ENCODE peak calls at places on chromosomes 2 and 18, in nine cellular contexts. One of them, this sample, is unnamed.

GRCh38 chr18:73153271-73153670 is 285.5 kb upstream of the NETO1 start:
- DNase-seq in adrenal gland: no peak
- DNase-seq in AG04449: no peak
- DNase-seq in aorta: no peak
- DNase-seq in BJ: no peak
- DNase-seq in foreskin fibroblast: peak; percentile 60
- DNase-seq in lung: no peak
- DNase-seq in right lobe of liver: no peak
- DNase-seq in HepG2: no peak
- DNase-seq in this sample: peak; percentile 1

GRCh38 chr2:70861774-70862644 is 26.4 kb upstream of the CD207 start:
- DNase-seq in AG04449: no peak
- DNase-seq in aorta: peak; percentile 91
- DNase-seq in foreskin fibroblast: peak; percentile 87
- DNase-seq in right lobe of liver: peak; percentile 76
- DNase-seq in BJ: peak; percentile 13
- DNase-seq in HepG2: peak; percentile 76
- DNase-seq in adrenal gland: peak; percentile 91
- DNase-seq in lung: peak; percentile 77
- DNase-seq in this sample: no peak

GRCh38 chr18:48222118-48222517 is 187.1 kb downstream of the ZBTB7C start:
- DNase-seq in right lobe of liver: peak; percentile 72
- DNase-seq in adrenal gland: peak; percentile 88
- DNase-seq in AG04449: no peak
- DNase-seq in foreskin fibroblast: peak; percentile 12
- DNase-seq in HepG2: peak; percentile 10
- DNase-seq in BJ: no peak
- DNase-seq in lung: peak; percentile 71
- DNase-seq in aorta: no peak
- DNase-seq in this sample: peak; percentile 6

GRCh38 chr2:50529600-50530218 is 502.2 kb downstream of the NRXN1 start:
- DNase-seq in HepG2: peak; percentile 48
- DNase-seq in right lobe of liver: no peak
- DNase-seq in lung: no peak
- DNase-seq in aorta: no peak
- DNase-seq in foreskin fibroblast: peak; percentile 66
- DNase-seq in BJ: peak; percentile 4
- DNase-seq in AG04449: peak; percentile 23
- DNase-seq in adrenal gland: no peak
- DNase-seq in this sample: peak; percentile 13

GRCh38 chr2:10329880-10330699 is 27.4 kb downstream of the HPCAL1 start:
- DNase-seq in foreskin fibroblast: peak; percentile 71
- DNase-seq in aorta: peak; percentile 47
- DNase-seq in BJ: peak; percentile 28
- DNase-seq in adrenal gland: peak; percentile 87
- DNase-seq in right lobe of liver: no peak
- DNase-seq in lung: no peak
- DNase-seq in HepG2: peak; percentile 78
- DNase-seq in AG04449: no peak
- DNase-seq in this sample: no peak

GRCh38 chr18:13218376-13219011 is at the start of gene LDLRAD4:
- DNase-seq in lung: no peak
- DNase-seq in right lobe of liver: peak; percentile 68
- DNase-seq in adrenal gland: peak; percentile 83
- DNase-seq in BJ: no peak
- DNase-seq in foreskin fibroblast: peak; percentile 17
- DNase-seq in AG04449: no peak
- DNase-seq in aorta: peak; percentile 85
- DNase-seq in HepG2: no peak
- DNase-seq in this sample: no peak

GRCh38 chr2:72780483-72780882 is 45.4 kb downstream of the EXOC6B start:
- DNase-seq in lung: no peak
- DNase-seq in aorta: no peak
- DNase-seq in adrenal gland: no peak
- DNase-seq in AG04449: no peak
- DNase-seq in right lobe of liver: no peak
- DNase-seq in HepG2: peak; percentile 23
- DNase-seq in foreskin fibroblast: peak; percentile 38
- DNase-seq in BJ: no peak
- DNase-seq in this sample: peak; percentile 43

GRCh38 chr18:77062518-77063003 is 70.0 kb downstream of the MBP start:
- DNase-seq in BJ: no peak
- DNase-seq in aorta: no peak
- DNase-seq in HepG2: no peak
- DNase-seq in adrenal gland: no peak
- DNase-seq in right lobe of liver: no peak
- DNase-seq in foreskin fibroblast: no peak
- DNase-seq in AG04449: no peak
- DNase-seq in lung: no peak
- DNase-seq in this sample: no peak

GRCh38 chr2:159065891-159066290 is 97.5 kb downstream of the TANC1 start:
- DNase-seq in right lobe of liver: no peak
- DNase-seq in aorta: no peak
- DNase-seq in lung: no peak
- DNase-seq in foreskin fibroblast: no peak
- DNase-seq in HepG2: no peak
- DNase-seq in adrenal gland: no peak
- DNase-seq in BJ: no peak
- DNase-seq in AG04449: no peak
- DNase-seq in this sample: no peak
- H3K4me3 ChIP-seq in right lobe of liver: no peak overlapping the region
- H3K4me3 ChIP-seq in aorta: no peak overlapping the region
- H3K4me3 ChIP-seq in lung: no peak overlapping the region
- H3K4me3 ChIP-seq in foreskin fibroblast: no peak overlapping the region
- H3K4me3 ChIP-seq in HepG2: no peak overlapping the region
- H3K4me3 ChIP-seq in adrenal gland: no peak overlapping the region
- H3K4me3 ChIP-seq in BJ: no peak overlapping the region
- H3K4me3 ChIP-seq in AG04449: no peak overlapping the region
- H3K4me3 ChIP-seq in this sample: no peak overlapping the region

GRCh38 chr2:165877565-165878550 is 75.7 kb downstream of the TTC21B start:
- DNase-seq in right lobe of liver: no peak
- DNase-seq in foreskin fibroblast: peak; percentile 80
- DNase-seq in AG04449: peak; percentile 37
- DNase-seq in HepG2: no peak
- DNase-seq in adrenal gland: no peak
- DNase-seq in BJ: no peak
- DNase-seq in aorta: no peak
- DNase-seq in lung: no peak
- DNase-seq in this sample: peak; percentile 41
- H3K4me3 ChIP-seq in right lobe of liver: no peak overlapping the region
- H3K4me3 ChIP-seq in foreskin fibroblast: no peak overlapping the region
- H3K4me3 ChIP-seq in AG04449: no peak overlapping the region
- H3K4me3 ChIP-seq in HepG2: no peak overlapping the region
- H3K4me3 ChIP-seq in adrenal gland: no peak overlapping the region
- H3K4me3 ChIP-seq in BJ: no peak overlapping the region
- H3K4me3 ChIP-seq in aorta: no peak overlapping the region
- H3K4me3 ChIP-seq in lung: no peak overlapping the region
- H3K4me3 ChIP-seq in this sample: no peak overlapping the region

DNA sequence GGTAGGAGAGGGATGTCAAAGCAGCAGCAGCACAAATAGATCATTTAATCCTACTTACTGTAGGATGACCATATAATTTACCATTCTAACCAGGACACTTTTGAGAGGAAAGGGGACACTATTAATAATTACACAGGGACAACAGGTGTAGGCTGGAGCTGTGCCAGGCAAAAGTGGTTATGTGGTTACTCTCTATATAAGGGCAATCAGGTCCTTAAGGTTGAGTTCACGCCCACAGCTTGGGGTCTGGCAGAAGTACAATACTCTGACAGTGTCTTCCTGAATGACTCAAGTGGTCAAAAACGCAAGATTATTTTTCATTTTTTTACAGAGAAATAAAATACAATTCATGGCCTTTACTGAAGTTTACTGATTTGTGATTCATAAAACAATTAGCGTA is 2.8 kb downstream of the PREPL start:
- DNase-seq in aorta: no peak
- DNase-seq in lung: peak; percentile 84
- DNase-seq in HepG2: no peak
- DNase-seq in BJ: no peak
- DNase-seq in foreskin fibroblast: peak; percentile 41
- DNase-seq in right lobe of liver: no peak
- DNase-seq in adrenal gland: peak; percentile 73
- DNase-seq in AG04449: no peak
- DNase-seq in this sample: peak; percentile 25
- H3K4me3 ChIP-seq in aorta: no peak overlapping the region
- H3K4me3 ChIP-seq in lung: no peak overlapping the region
- H3K4me3 ChIP-seq in HepG2: no peak overlapping the region
- H3K4me3 ChIP-seq in BJ: no peak overlapping the region
- H3K4me3 ChIP-seq in foreskin fibroblast: no peak overlapping the region
- H3K4me3 ChIP-seq in right lobe of liver: no peak overlapping the region
- H3K4me3 ChIP-seq in adrenal gland: no peak overlapping the region
- H3K4me3 ChIP-seq in AG04449: no peak overlapping the region
- H3K4me3 ChIP-seq in this sample: no peak overlapping the region

GRCh38 chr18:63317556-63317946 is 2.0 kb downstream of the BCL2 start:
- DNase-seq in lung: no peak
- DNase-seq in BJ: no peak
- DNase-seq in HepG2: no peak
- DNase-seq in adrenal gland: no peak
- DNase-seq in aorta: no peak
- DNase-seq in AG04449: no peak
- DNase-seq in right lobe of liver: no peak
- DNase-seq in foreskin fibroblast: no peak
- DNase-seq in this sample: no peak

GRCh38 chr18:63314062-63314790 is 5.3 kb downstream of the BCL2 start:
- DNase-seq in foreskin fibroblast: no peak
- DNase-seq in lung: no peak
- DNase-seq in aorta: no peak
- DNase-seq in BJ: no peak
- DNase-seq in HepG2: no peak
- DNase-seq in right lobe of liver: no peak
- DNase-seq in AG04449: no peak
- DNase-seq in adrenal gland: no peak
- DNase-seq in this sample: no peak

GRCh38 chr18:63314991-63315662 is 4.4 kb downstream of the BCL2 start:
- DNase-seq in right lobe of liver: no peak
- DNase-seq in aorta: no peak
- DNase-seq in foreskin fibroblast: no peak
- DNase-seq in lung: no peak
- DNase-seq in AG04449: no peak
- DNase-seq in HepG2: no peak
- DNase-seq in adrenal gland: no peak
- DNase-seq in BJ: no peak
- DNase-seq in this sample: no peak

GRCh38 chr18:63316612-63317555 is 2.7 kb downstream of the BCL2 start:
- DNase-seq in BJ: no peak
- DNase-seq in right lobe of liver: no peak
- DNase-seq in adrenal gland: no peak
- DNase-seq in foreskin fibroblast: no peak
- DNase-seq in lung: no peak
- DNase-seq in HepG2: no peak
- DNase-seq in aorta: no peak
- DNase-seq in AG04449: no peak
- DNase-seq in this sample: no peak

DNA sequence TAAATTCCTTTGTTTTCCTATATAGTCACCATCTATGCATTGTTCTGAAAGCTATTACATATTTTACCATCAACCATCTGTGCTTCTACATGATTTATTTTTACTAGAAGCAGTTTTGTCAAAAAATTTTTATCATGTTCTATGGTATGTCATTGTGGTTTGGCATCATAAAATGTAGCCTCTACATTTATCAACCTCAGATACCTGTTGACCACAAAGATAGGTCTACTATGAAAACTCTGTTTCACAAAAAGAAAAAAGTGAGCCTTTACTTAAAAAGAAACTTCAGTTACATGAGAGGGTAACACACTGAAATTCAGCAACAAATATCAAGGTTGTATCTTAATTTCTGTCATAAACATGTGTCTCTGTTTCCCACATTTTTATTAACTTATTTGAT is 3.7 kb downstream of the BCL2 start:
- DNase-seq in BJ: no peak
- DNase-seq in HepG2: no peak
- DNase-seq in AG04449: no peak
- DNase-seq in adrenal gland: no peak
- DNase-seq in foreskin fibroblast: no peak
- DNase-seq in right lobe of liver: no peak
- DNase-seq in aorta: no peak
- DNase-seq in lung: no peak
- DNase-seq in this sample: no peak
- H3K4me3 ChIP-seq in BJ: no peak overlapping the region
- H3K4me3 ChIP-seq in HepG2: no peak overlapping the region
- H3K4me3 ChIP-seq in AG04449: no peak overlapping the region
- H3K4me3 ChIP-seq in adrenal gland: no peak overlapping the region
- H3K4me3 ChIP-seq in foreskin fibroblast: no peak overlapping the region
- H3K4me3 ChIP-seq in right lobe of liver: no peak overlapping the region
- H3K4me3 ChIP-seq in aorta: no peak overlapping the region
- H3K4me3 ChIP-seq in lung: no peak overlapping the region
- H3K4me3 ChIP-seq in this sample: no peak overlapping the region

GRCh38 chr18:63286926-63287325 is 32.6 kb downstream of the BCL2 start:
- DNase-seq in adrenal gland: no peak
- DNase-seq in HepG2: no peak
- DNase-seq in BJ: no peak
- DNase-seq in lung: no peak
- DNase-seq in aorta: no peak
- DNase-seq in AG04449: no peak
- DNase-seq in foreskin fibroblast: no peak
- DNase-seq in right lobe of liver: no peak
- DNase-seq in this sample: no peak
- H3K4me3 ChIP-seq in adrenal gland: no peak overlapping the region
- H3K4me3 ChIP-seq in HepG2: no peak overlapping the region
- H3K4me3 ChIP-seq in BJ: no peak overlapping the region
- H3K4me3 ChIP-seq in lung: no peak overlapping the region
- H3K4me3 ChIP-seq in aorta: no peak overlapping the region
- H3K4me3 ChIP-seq in AG04449: no peak overlapping the region
- H3K4me3 ChIP-seq in foreskin fibroblast: no peak overlapping the region
- H3K4me3 ChIP-seq in right lobe of liver: no peak overlapping the region
- H3K4me3 ChIP-seq in this sample: no peak overlapping the region

GRCh38 chr2:100603945-100604633 is 41.3 kb downstream of the PDCL3 start:
- DNase-seq in HepG2: no peak
- DNase-seq in foreskin fibroblast: peak; percentile 38
- DNase-seq in aorta: no peak
- DNase-seq in adrenal gland: no peak
- DNase-seq in lung: no peak
- DNase-seq in BJ: peak; percentile 11
- DNase-seq in AG04449: no peak
- DNase-seq in right lobe of liver: no peak
- DNase-seq in this sample: no peak
- H3K4me3 ChIP-seq in HepG2: no peak overlapping the region
- H3K4me3 ChIP-seq in foreskin fibroblast: no peak overlapping the region
- H3K4me3 ChIP-seq in aorta: no peak overlapping the region
- H3K4me3 ChIP-seq in adrenal gland: no peak overlapping the region
- H3K4me3 ChIP-seq in lung: no peak overlapping the region
- H3K4me3 ChIP-seq in BJ: no peak overlapping the region
- H3K4me3 ChIP-seq in AG04449: no peak overlapping the region
- H3K4me3 ChIP-seq in right lobe of liver: no peak overlapping the region
- H3K4me3 ChIP-seq in this sample: no peak overlapping the region

This sample was measured in skeletal muscle cell.